ENCODE peak calls at places on chromosome 2, in four cellular contexts. One of them, this sample, is unnamed.

GRCh38 chr2:42755161-42755900 is 8.6 kb downstream of the OXER1 start:
- DNase-seq in amygdala: no peak
- DNase-seq in neural progenitor cell: no peak
- DNase-seq in stimulated activated CD4-positive, alpha-beta T cell treated with anti-CD3 and anti-CD28 coated beads, Interleukin-4, amount 100 ng/mL, for 24 hours: no peak
- DNase-seq in this sample: no peak

GRCh38 chr2:149451417-149452165 is 121.2 kb downstream of the LYPD6 start:
- DNase-seq in stimulated activated CD4-positive, alpha-beta T cell treated with anti-CD3 and anti-CD28 coated beads, Interleukin-4, amount 100 ng/mL, for 24 hours: no peak
- DNase-seq in neural progenitor cell: no peak
- DNase-seq in amygdala: no peak
- DNase-seq in this sample: no peak

GRCh38 chr2:121791253-121791652 is 35.8 kb downstream of the TSN start:
- DNase-seq in amygdala: no peak
- DNase-seq in stimulated activated CD4-positive, alpha-beta T cell treated with anti-CD3 and anti-CD28 coated beads, Interleukin-4, amount 100 ng/mL, for 24 hours: no peak
- DNase-seq in neural progenitor cell: no peak
- DNase-seq in this sample: peak

GRCh38 chr2:46812381-46813024 is 103.1 kb downstream of the MCFD2 start:
- DNase-seq in stimulated activated CD4-positive, alpha-beta T cell treated with anti-CD3 and anti-CD28 coated beads, Interleukin-4, amount 100 ng/mL, for 24 hours: no peak
- DNase-seq in neural progenitor cell: peak
- DNase-seq in amygdala: peak
- DNase-seq in this sample: peak

GRCh38 chr2:191263050-191263449 is 17.8 kb downstream of the MYO1B start:
- DNase-seq in stimulated activated CD4-positive, alpha-beta T cell treated with anti-CD3 and anti-CD28 coated beads, Interleukin-4, amount 100 ng/mL, for 24 hours: no peak
- DNase-seq in neural progenitor cell: no peak
- DNase-seq in amygdala: no peak
- DNase-seq in this sample: no peak

GRCh38 chr2:25491003-25491696 is 149.4 kb upstream of the DNMT3A start:
- DNase-seq in stimulated activated CD4-positive, alpha-beta T cell treated with anti-CD3 and anti-CD28 coated beads, Interleukin-4, amount 100 ng/mL, for 24 hours: no peak
- DNase-seq in amygdala: no peak
- DNase-seq in neural progenitor cell: no peak
- DNase-seq in this sample: no peak

GRCh38 chr2:208112969-208113368 is 11.4 kb downstream of the CRYGD start:
- DNase-seq in neural progenitor cell: peak
- DNase-seq in amygdala: no peak
- DNase-seq in stimulated activated CD4-positive, alpha-beta T cell treated with anti-CD3 and anti-CD28 coated beads, Interleukin-4, amount 100 ng/mL, for 24 hours: no peak
- DNase-seq in this sample: no peak

GRCh38 chr2:28705743-28706142 is 45.9 kb upstream of the PPP1CB start:
- DNase-seq in stimulated activated CD4-positive, alpha-beta T cell treated with anti-CD3 and anti-CD28 coated beads, Interleukin-4, amount 100 ng/mL, for 24 hours: no peak
- DNase-seq in neural progenitor cell: no peak
- DNase-seq in amygdala: no peak
- DNase-seq in this sample: no peak

GRCh38 chr2:237692601-237693079 is 65.3 kb downstream of the LRRFIP1 start:
- DNase-seq in neural progenitor cell: peak
- DNase-seq in amygdala: no peak
- DNase-seq in stimulated activated CD4-positive, alpha-beta T cell treated with anti-CD3 and anti-CD28 coated beads, Interleukin-4, amount 100 ng/mL, for 24 hours: peak
- DNase-seq in this sample: no peak

GRCh38 chr2:63408530-63408929 is 179.7 kb downstream of the WDPCP start:
- DNase-seq in stimulated activated CD4-positive, alpha-beta T cell treated with anti-CD3 and anti-CD28 coated beads, Interleukin-4, amount 100 ng/mL, for 24 hours: no peak
- DNase-seq in neural progenitor cell: no peak
- DNase-seq in amygdala: no peak
- DNase-seq in this sample: no peak

GRCh38 chr2:9800975-9801723 is 42.1 kb upstream of the TAF1B start:
- DNase-seq in stimulated activated CD4-positive, alpha-beta T cell treated with anti-CD3 and anti-CD28 coated beads, Interleukin-4, amount 100 ng/mL, for 24 hours: peak
- DNase-seq in neural progenitor cell: no peak
- DNase-seq in amygdala: no peak
- DNase-seq in this sample: no peak

GRCh38 chr2:20198001-20198400 is 26.9 kb downstream of the SDC1 start:
- DNase-seq in amygdala: no peak
- DNase-seq in neural progenitor cell: no peak
- DNase-seq in stimulated activated CD4-positive, alpha-beta T cell treated with anti-CD3 and anti-CD28 coated beads, Interleukin-4, amount 100 ng/mL, for 24 hours: no peak
- DNase-seq in this sample: no peak

GRCh38 chr2:113171359-113172075 is 2.3 kb upstream of the PSD4 start:
- DNase-seq in stimulated activated CD4-positive, alpha-beta T cell treated with anti-CD3 and anti-CD28 coated beads, Interleukin-4, amount 100 ng/mL, for 24 hours: no peak
- DNase-seq in neural progenitor cell: no peak
- DNase-seq in amygdala: no peak
- DNase-seq in this sample: no peak

GRCh38 chr2:148507970-148508369 is 136.6 kb upstream of the EPC2 start:
- DNase-seq in stimulated activated CD4-positive, alpha-beta T cell treated with anti-CD3 and anti-CD28 coated beads, Interleukin-4, amount 100 ng/mL, for 24 hours: no peak
- DNase-seq in amygdala: no peak
- DNase-seq in neural progenitor cell: peak
- DNase-seq in this sample: no peak

GRCh38 chr2:164560181-164560792 is 61.0 kb downstream of the GRB14 start:
- DNase-seq in stimulated activated CD4-positive, alpha-beta T cell treated with anti-CD3 and anti-CD28 coated beads, Interleukin-4, amount 100 ng/mL, for 24 hours: no peak
- DNase-seq in neural progenitor cell: peak
- DNase-seq in amygdala: no peak
- DNase-seq in this sample: no peak

GRCh38 chr2:64609229-64609994 is 44.3 kb downstream of the SERTAD2 start:
- DNase-seq in stimulated activated CD4-positive, alpha-beta T cell treated with anti-CD3 and anti-CD28 coated beads, Interleukin-4, amount 100 ng/mL, for 24 hours: peak
- DNase-seq in neural progenitor cell: peak
- DNase-seq in amygdala: peak
- DNase-seq in this sample: no peak

GRCh38 chr2:3188405-3188946 is 189.1 kb downstream of the EIPR1 start:
- DNase-seq in neural progenitor cell: no peak
- DNase-seq in amygdala: no peak
- DNase-seq in stimulated activated CD4-positive, alpha-beta T cell treated with anti-CD3 and anti-CD28 coated beads, Interleukin-4, amount 100 ng/mL, for 24 hours: no peak
- DNase-seq in this sample: no peak

GRCh38 chr2:148812306-148812705 is 62.7 kb upstream of the KIF5C start:
- DNase-seq in amygdala: peak
- DNase-seq in neural progenitor cell: no peak
- DNase-seq in stimulated activated CD4-positive, alpha-beta T cell treated with anti-CD3 and anti-CD28 coated beads, Interleukin-4, amount 100 ng/mL, for 24 hours: no peak
- DNase-seq in this sample: peak

GRCh38 chr2:71348302-71348701 is 16.7 kb downstream of the ZNF638 start:
- DNase-seq in stimulated activated CD4-positive, alpha-beta T cell treated with anti-CD3 and anti-CD28 coated beads, Interleukin-4, amount 100 ng/mL, for 24 hours: no peak
- DNase-seq in neural progenitor cell: peak
- DNase-seq in amygdala: no peak
- DNase-seq in this sample: no peak

GRCh38 chr2:117801826-117802225 is 12.7 kb upstream of the DDX18 start:
- DNase-seq in amygdala: no peak
- DNase-seq in neural progenitor cell: no peak
- DNase-seq in stimulated activated CD4-positive, alpha-beta T cell treated with anti-CD3 and anti-CD28 coated beads, Interleukin-4, amount 100 ng/mL, for 24 hours: no peak
- DNase-seq in this sample: no peak